ENCODE peak calls at places on chromosomes 6 and 20, in seven cellular contexts. U is amniotic epithelial cell, A is sciatic nerve, N is NCI-H524, L is hippocampal formation, H is neuronal stem cell, P is hypothalamus. C is an unnamed sample.

GRCh38 chr6:136769759-136770158 is 22.5 kb downstream of the MAP3K5 start:
- DNase-seq in A (no peak), H (no peak), N (no peak), U (no peak), P (no peak), L (no peak), C (no peak)

GRCh38 chr6:108947114-108947854 is 99.1 kb downstream of the ARMC2 start:
- DNase-seq in U (peak; percentile 97), P (no peak), A (no peak), H (no peak), L (no peak), N (no peak), C (no peak)

GRCh38 chr20:15836634-15837033 is 736.6 kb downstream of the KIF16B start:
- DNase-seq in U (peak; percentile 24), N (no peak), P (no peak), L (no peak), A (no peak), H (no peak), C (no peak)

GRCh38 chr6:8947900-8948299 is 512.6 kb upstream of the SLC35B3 start:
- DNase-seq in N (no peak), U (no peak), A (no peak), H (no peak), P (no peak), L (no peak), C (no peak)

GRCh38 chr6:114342086-114342825 is 567 bp downstream of the HS3ST5 start:
- DNase-seq in L (no peak), A (no peak), N (peak; percentile 66), H (peak; percentile 40), P (peak; percentile 45), U (no peak), C (no peak)

GRCh38 chr20:32249030-32249738 is 28.3 kb upstream of the KIF3B start:
- DNase-seq in U (no peak), H (no peak), L (no peak), P (no peak), A (no peak), N (no peak), C (no peak)

GRCh38 chr6:34560366-34561226 is 4.5 kb upstream of the SPDEF start:
- DNase-seq in A (no peak), L (no peak), N (peak; percentile 26), H (no peak), P (peak; percentile 58), U (peak; percentile 72), C (no peak)

GRCh38 chr6:1200706-1201105 is 111.2 kb upstream of the FOXQ1 start:
- DNase-seq in A (no peak), P (no peak), U (peak; percentile 74), N (no peak), L (no peak), H (no peak), C (no peak)

GRCh38 chr6:29376003-29376402 is 912 bp upstream of the OR12D3 start:
- DNase-seq in U (no peak), L (no peak), N (no peak), H (no peak), A (no peak), P (no peak), C (no peak)

GRCh38 chr6:168533428-168533827 is 92.4 kb downstream of the SMOC2 start:
- DNase-seq in N (no peak), A (no peak), H (no peak), P (no peak), L (no peak), U (no peak), C (no peak)

GRCh38 chr6:14772188-14772587 is 473.7 kb upstream of the JARID2 start:
- DNase-seq in H (no peak), A (no peak), L (no peak), N (no peak), P (no peak), U (no peak), C (no peak)

GRCh38 chr6:75532521-75532920 is 38.9 kb upstream of the FILIP1 start:
- DNase-seq in H (no peak), A (no peak), L (no peak), N (no peak), U (no peak), P (no peak), C (no peak)

GRCh38 chr6:128632131-128632530 is 111.7 kb upstream of the PTPRK start:
- DNase-seq in U (no peak), P (no peak), H (no peak), A (no peak), N (no peak), L (no peak), C (no peak)

GRCh38 chr20:21433329-21433890 is 36.1 kb upstream of the NKX2-4 start:
- DNase-seq in P (no peak), U (peak; percentile 27), L (no peak), N (no peak), H (no peak), A (no peak), C (no peak)

GRCh38 chr6:52186075-52186474 is at the start of gene IL17A:
- DNase-seq in U (no peak), P (no peak), H (no peak), A (no peak), L (no peak), N (no peak), C (no peak)

GRCh38 chr6:91487729-91488392 is 901.0 kb upstream of the MAP3K7 start:
- DNase-seq in N (no peak), L (no peak), P (no peak), U (no peak), H (no peak), A (no peak), C (no peak)

GRCh38 chr6:137779982-137780381 is 87.1 kb upstream of the TNFAIP3 start:
- DNase-seq in N (no peak), P (no peak), H (no peak), L (no peak), U (no peak), A (no peak), C (no peak)

GRCh38 chr6:21906826-21907225 is 313.3 kb downstream of the SOX4 start:
- DNase-seq in L (no peak), H (no peak), P (no peak), U (no peak), N (no peak), A (no peak), C (no peak)

GRCh38 chr20:11582073-11582472 is 335.6 kb upstream of the BTBD3 start:
- DNase-seq in L (no peak), H (no peak), N (no peak), P (no peak), A (no peak), U (peak; percentile 46), C (no peak)

GRCh38 chr6:109094351-109095035 is at the start of gene SESN1:
- DNase-seq in H (peak; percentile 96), P (peak; percentile 88), L (peak; percentile 89), N (peak; percentile 80), U (peak; percentile 83), A (peak; percentile 96), C (peak; percentile 97)

GRCh38 chr6:36906539-36906938 is 20.8 kb downstream of the C6orf89 start:
- DNase-seq in A (no peak), H (no peak), N (no peak), P (no peak), L (peak; percentile 10), U (no peak), C (no peak)

GRCh38 chr6:99614430-99615161 is 8.0 kb downstream of the PRDM13 start:
- DNase-seq in A (no peak), H (no peak), L (no peak), N (peak; percentile 76), U (no peak), P (no peak), C (no peak)

GRCh38 chr6:4805553-4806307 is 29.5 kb downstream of the CDYL start:
- DNase-seq in H (peak; percentile 20), N (peak; percentile 87), U (peak; percentile 44), L (peak; percentile 27), A (no peak), P (peak; percentile 58), C (peak; percentile 68)

GRCh38 chr20:16147221-16147620 is 426.0 kb downstream of the KIF16B start:
- DNase-seq in P (no peak), L (peak; percentile 9), A (no peak), N (no peak), H (no peak), U (no peak), C (no peak)

GRCh38 chr6:161230339-161230738 is 43.5 kb downstream of the AGPAT4 start:
- DNase-seq in A (no peak), P (no peak), N (no peak), L (no peak), U (no peak), H (no peak), C (no peak)